ENCODE peak calls at places on chromosomes 6 and 20, in five cellular contexts. One of them, this sample, is unnamed.

GRCh38 chr6:36377594-36377993 is 9.9 kb downstream of the ETV7 start:
- DNase-seq in ACHN: no peak
- DNase-seq in stimulated activated CD4-positive, alpha-beta T cell treated with anti-CD3 and anti-CD28 coated beads, Interleukin-1b, Interleukin-23, amount 100 ng/mL, for 48 hours: no peak
- DNase-seq in activated CD4-positive, alpha-beta T cell treated with anti-CD3 and anti-CD28 coated beads for 48 hours: no peak
- DNase-seq in heart right ventricle: no peak
- DNase-seq in this sample: no peak

GRCh38 chr6:10684618-10685017 is 9.8 kb downstream of the C6orf52 start:
- DNase-seq in ACHN: no peak
- DNase-seq in stimulated activated CD4-positive, alpha-beta T cell treated with anti-CD3 and anti-CD28 coated beads, Interleukin-1b, Interleukin-23, amount 100 ng/mL, for 48 hours: no peak
- DNase-seq in activated CD4-positive, alpha-beta T cell treated with anti-CD3 and anti-CD28 coated beads for 48 hours: no peak
- DNase-seq in heart right ventricle: no peak
- DNase-seq in this sample: no peak

GRCh38 chr20:38293490-38294333 is 10.2 kb upstream of the BPI start:
- DNase-seq in ACHN: no peak
- DNase-seq in stimulated activated CD4-positive, alpha-beta T cell treated with anti-CD3 and anti-CD28 coated beads, Interleukin-1b, Interleukin-23, amount 100 ng/mL, for 48 hours: no peak
- DNase-seq in activated CD4-positive, alpha-beta T cell treated with anti-CD3 and anti-CD28 coated beads for 48 hours: no peak
- DNase-seq in heart right ventricle: no peak
- DNase-seq in this sample: no peak

GRCh38 chr20:45578151-45578660 is 878 bp downstream of the WFDC8 start:
- DNase-seq in ACHN: no peak
- DNase-seq in stimulated activated CD4-positive, alpha-beta T cell treated with anti-CD3 and anti-CD28 coated beads, Interleukin-1b, Interleukin-23, amount 100 ng/mL, for 48 hours: no peak
- DNase-seq in activated CD4-positive, alpha-beta T cell treated with anti-CD3 and anti-CD28 coated beads for 48 hours: no peak
- DNase-seq in heart right ventricle: no peak
- DNase-seq in this sample: no peak

GRCh38 chr20:23550227-23550626 is 18.1 kb downstream of the CST9L start:
- DNase-seq in ACHN: no peak
- DNase-seq in stimulated activated CD4-positive, alpha-beta T cell treated with anti-CD3 and anti-CD28 coated beads, Interleukin-1b, Interleukin-23, amount 100 ng/mL, for 48 hours: no peak
- DNase-seq in activated CD4-positive, alpha-beta T cell treated with anti-CD3 and anti-CD28 coated beads for 48 hours: no peak
- DNase-seq in heart right ventricle: no peak
- DNase-seq in this sample: no peak

GRCh38 chr20:20480689-20481088 is 112.8 kb downstream of the INSM1 start:
- DNase-seq in ACHN: no peak
- DNase-seq in stimulated activated CD4-positive, alpha-beta T cell treated with anti-CD3 and anti-CD28 coated beads, Interleukin-1b, Interleukin-23, amount 100 ng/mL, for 48 hours: no peak
- DNase-seq in activated CD4-positive, alpha-beta T cell treated with anti-CD3 and anti-CD28 coated beads for 48 hours: no peak
- DNase-seq in heart right ventricle: no peak
- DNase-seq in this sample: no peak

GRCh38 chr6:89974776-89975175 is 80.5 kb downstream of the GJA10 start:
- DNase-seq in ACHN: no peak
- DNase-seq in stimulated activated CD4-positive, alpha-beta T cell treated with anti-CD3 and anti-CD28 coated beads, Interleukin-1b, Interleukin-23, amount 100 ng/mL, for 48 hours: no peak
- DNase-seq in activated CD4-positive, alpha-beta T cell treated with anti-CD3 and anti-CD28 coated beads for 48 hours: no peak
- DNase-seq in heart right ventricle: no peak
- DNase-seq in this sample: no peak

GRCh38 chr20:62792940-62793756 is 3.1 kb upstream of the MRGBP start:
- DNase-seq in ACHN: no peak
- DNase-seq in stimulated activated CD4-positive, alpha-beta T cell treated with anti-CD3 and anti-CD28 coated beads, Interleukin-1b, Interleukin-23, amount 100 ng/mL, for 48 hours: no peak
- DNase-seq in activated CD4-positive, alpha-beta T cell treated with anti-CD3 and anti-CD28 coated beads for 48 hours: no peak
- DNase-seq in heart right ventricle: no peak
- DNase-seq in this sample: no peak

GRCh38 chr6:63351995-63352586 is 32.3 kb upstream of the LGSN start:
- DNase-seq in ACHN: peak; percentile 33
- DNase-seq in stimulated activated CD4-positive, alpha-beta T cell treated with anti-CD3 and anti-CD28 coated beads, Interleukin-1b, Interleukin-23, amount 100 ng/mL, for 48 hours: no peak
- DNase-seq in activated CD4-positive, alpha-beta T cell treated with anti-CD3 and anti-CD28 coated beads for 48 hours: no peak
- DNase-seq in heart right ventricle: no peak
- DNase-seq in this sample: no peak

GRCh38 chr6:107069631-107070548 is 41.9 kb downstream of the MTRES1 start:
- DNase-seq in ACHN: no peak
- DNase-seq in stimulated activated CD4-positive, alpha-beta T cell treated with anti-CD3 and anti-CD28 coated beads, Interleukin-1b, Interleukin-23, amount 100 ng/mL, for 48 hours: no peak
- DNase-seq in activated CD4-positive, alpha-beta T cell treated with anti-CD3 and anti-CD28 coated beads for 48 hours: no peak
- DNase-seq in heart right ventricle: no peak
- DNase-seq in this sample: no peak

GRCh38 chr6:42754759-42755158 is 8.9 kb upstream of the TBCC start:
- DNase-seq in ACHN: no peak
- DNase-seq in stimulated activated CD4-positive, alpha-beta T cell treated with anti-CD3 and anti-CD28 coated beads, Interleukin-1b, Interleukin-23, amount 100 ng/mL, for 48 hours: no peak
- DNase-seq in activated CD4-positive, alpha-beta T cell treated with anti-CD3 and anti-CD28 coated beads for 48 hours: no peak
- DNase-seq in heart right ventricle: no peak
- DNase-seq in this sample: no peak

GRCh38 chr6:125906158-125906998 is 50.2 kb upstream of the HINT3 start:
- DNase-seq in ACHN: peak; percentile 46
- DNase-seq in stimulated activated CD4-positive, alpha-beta T cell treated with anti-CD3 and anti-CD28 coated beads, Interleukin-1b, Interleukin-23, amount 100 ng/mL, for 48 hours: peak; percentile 44
- DNase-seq in activated CD4-positive, alpha-beta T cell treated with anti-CD3 and anti-CD28 coated beads for 48 hours: peak; percentile 70
- DNase-seq in heart right ventricle: peak; percentile 16
- DNase-seq in this sample: peak; percentile 62

GRCh38 chr6:26555505-26556262 is 17.5 kb downstream of the HMGN4 start:
- DNase-seq in ACHN: no peak
- DNase-seq in stimulated activated CD4-positive, alpha-beta T cell treated with anti-CD3 and anti-CD28 coated beads, Interleukin-1b, Interleukin-23, amount 100 ng/mL, for 48 hours: no peak
- DNase-seq in activated CD4-positive, alpha-beta T cell treated with anti-CD3 and anti-CD28 coated beads for 48 hours: no peak
- DNase-seq in heart right ventricle: no peak
- DNase-seq in this sample: no peak

GRCh38 chr20:48760403-48760889 is 67.4 kb downstream of the PREX1 start:
- DNase-seq in ACHN: peak; percentile 27
- DNase-seq in stimulated activated CD4-positive, alpha-beta T cell treated with anti-CD3 and anti-CD28 coated beads, Interleukin-1b, Interleukin-23, amount 100 ng/mL, for 48 hours: peak; percentile 70
- DNase-seq in activated CD4-positive, alpha-beta T cell treated with anti-CD3 and anti-CD28 coated beads for 48 hours: peak; percentile 70
- DNase-seq in heart right ventricle: no peak
- DNase-seq in this sample: no peak

GRCh38 chr20:24118781-24119175 is 130.2 kb upstream of the GGTLC1 start:
- DNase-seq in ACHN: no peak
- DNase-seq in stimulated activated CD4-positive, alpha-beta T cell treated with anti-CD3 and anti-CD28 coated beads, Interleukin-1b, Interleukin-23, amount 100 ng/mL, for 48 hours: no peak
- DNase-seq in activated CD4-positive, alpha-beta T cell treated with anti-CD3 and anti-CD28 coated beads for 48 hours: no peak
- DNase-seq in heart right ventricle: no peak
- DNase-seq in this sample: no peak

GRCh38 chr6:142960098-142960497 is 15.1 kb upstream of the HIVEP2 start:
- DNase-seq in ACHN: no peak
- DNase-seq in stimulated activated CD4-positive, alpha-beta T cell treated with anti-CD3 and anti-CD28 coated beads, Interleukin-1b, Interleukin-23, amount 100 ng/mL, for 48 hours: no peak
- DNase-seq in activated CD4-positive, alpha-beta T cell treated with anti-CD3 and anti-CD28 coated beads for 48 hours: no peak
- DNase-seq in heart right ventricle: no peak
- DNase-seq in this sample: no peak

GRCh38 chr6:51893356-51893755 is 194.1 kb downstream of the PKHD1 start:
- DNase-seq in ACHN: no peak
- DNase-seq in stimulated activated CD4-positive, alpha-beta T cell treated with anti-CD3 and anti-CD28 coated beads, Interleukin-1b, Interleukin-23, amount 100 ng/mL, for 48 hours: no peak
- DNase-seq in activated CD4-positive, alpha-beta T cell treated with anti-CD3 and anti-CD28 coated beads for 48 hours: no peak
- DNase-seq in heart right ventricle: no peak
- DNase-seq in this sample: no peak

GRCh38 chr20:23152308-23152892 is 66.3 kb upstream of the CD93 start:
- DNase-seq in ACHN: no peak
- DNase-seq in stimulated activated CD4-positive, alpha-beta T cell treated with anti-CD3 and anti-CD28 coated beads, Interleukin-1b, Interleukin-23, amount 100 ng/mL, for 48 hours: no peak
- DNase-seq in activated CD4-positive, alpha-beta T cell treated with anti-CD3 and anti-CD28 coated beads for 48 hours: no peak
- DNase-seq in heart right ventricle: peak; percentile 80
- DNase-seq in this sample: peak; percentile 66

GRCh38 chr6:22783921-22784320 is 214.6 kb downstream of the HDGFL1 start:
- DNase-seq in ACHN: no peak
- DNase-seq in stimulated activated CD4-positive, alpha-beta T cell treated with anti-CD3 and anti-CD28 coated beads, Interleukin-1b, Interleukin-23, amount 100 ng/mL, for 48 hours: no peak
- DNase-seq in activated CD4-positive, alpha-beta T cell treated with anti-CD3 and anti-CD28 coated beads for 48 hours: no peak
- DNase-seq in heart right ventricle: no peak
- DNase-seq in this sample: no peak

GRCh38 chr6:6565069-6565468 is 23.5 kb upstream of the LY86 start:
- DNase-seq in ACHN: no peak
- DNase-seq in stimulated activated CD4-positive, alpha-beta T cell treated with anti-CD3 and anti-CD28 coated beads, Interleukin-1b, Interleukin-23, amount 100 ng/mL, for 48 hours: no peak
- DNase-seq in activated CD4-positive, alpha-beta T cell treated with anti-CD3 and anti-CD28 coated beads for 48 hours: no peak
- DNase-seq in heart right ventricle: no peak
- DNase-seq in this sample: no peak

GRCh38 chr20:5654557-5654956 is 95.6 kb upstream of the SHLD1 start:
- DNase-seq in ACHN: no peak
- DNase-seq in stimulated activated CD4-positive, alpha-beta T cell treated with anti-CD3 and anti-CD28 coated beads, Interleukin-1b, Interleukin-23, amount 100 ng/mL, for 48 hours: no peak
- DNase-seq in activated CD4-positive, alpha-beta T cell treated with anti-CD3 and anti-CD28 coated beads for 48 hours: no peak
- DNase-seq in heart right ventricle: no peak
- DNase-seq in this sample: no peak

GRCh38 chr6:149931501-149931900 is 8.6 kb upstream of the RAET1G start:
- DNase-seq in ACHN: no peak
- DNase-seq in stimulated activated CD4-positive, alpha-beta T cell treated with anti-CD3 and anti-CD28 coated beads, Interleukin-1b, Interleukin-23, amount 100 ng/mL, for 48 hours: no peak
- DNase-seq in activated CD4-positive, alpha-beta T cell treated with anti-CD3 and anti-CD28 coated beads for 48 hours: no peak
- DNase-seq in heart right ventricle: no peak
- DNase-seq in this sample: no peak